ENCODE peak calls at places on chromosomes 5 and 9, in eight cellular contexts. One of them, this sample, is unnamed.

GRCh38 chr5:43203373-43203772 is 11.3 kb downstream of the NIM1K start:
- DNase-seq in amniotic stem cell: no peak
- DNase-seq in non-pigmented ciliary epithelial cell: no peak
- DNase-seq in RCC 7860: peak
- DNase-seq in tibial nerve: no peak
- DNase-seq in stimulated activated CD4-positive, alpha-beta T cell treated with anti-CD3 and anti-CD28 coated beads, Interleukin-15, amount 100 ng/mL, for 48 hours: no peak
- DNase-seq in HFFc6: peak
- DNase-seq in left colon: no peak
- DNase-seq in this sample: no peak

GRCh38 chr9:96376926-96377874 is 6.3 kb downstream of the SLC35D2 start:
- DNase-seq in amniotic stem cell: no peak
- DNase-seq in RCC 7860: peak
- DNase-seq in non-pigmented ciliary epithelial cell: no peak
- DNase-seq in tibial nerve: no peak
- DNase-seq in left colon: no peak
- DNase-seq in stimulated activated CD4-positive, alpha-beta T cell treated with anti-CD3 and anti-CD28 coated beads, Interleukin-15, amount 100 ng/mL, for 48 hours: no peak
- DNase-seq in HFFc6: peak
- DNase-seq in this sample: peak

GRCh38 chr5:138702166-138702826 is 50.9 kb upstream of the CTNNA1 start:
- DNase-seq in non-pigmented ciliary epithelial cell: no peak
- DNase-seq in tibial nerve: no peak
- DNase-seq in HFFc6: no peak
- DNase-seq in stimulated activated CD4-positive, alpha-beta T cell treated with anti-CD3 and anti-CD28 coated beads, Interleukin-15, amount 100 ng/mL, for 48 hours: no peak
- DNase-seq in RCC 7860: no peak
- DNase-seq in left colon: no peak
- DNase-seq in amniotic stem cell: no peak
- DNase-seq in this sample: no peak

GRCh38 chr9:76321185-76321828 is 72.9 kb downstream of the RFK start:
- DNase-seq in HFFc6: peak
- DNase-seq in stimulated activated CD4-positive, alpha-beta T cell treated with anti-CD3 and anti-CD28 coated beads, Interleukin-15, amount 100 ng/mL, for 48 hours: no peak
- DNase-seq in RCC 7860: peak
- DNase-seq in amniotic stem cell: peak
- DNase-seq in tibial nerve: no peak
- DNase-seq in left colon: no peak
- DNase-seq in non-pigmented ciliary epithelial cell: peak
- DNase-seq in this sample: peak

GRCh38 chr5:96687080-96687479 is 24.9 kb downstream of the CAST start:
- DNase-seq in non-pigmented ciliary epithelial cell: no peak
- DNase-seq in amniotic stem cell: no peak
- DNase-seq in RCC 7860: no peak
- DNase-seq in HFFc6: no peak
- DNase-seq in tibial nerve: no peak
- DNase-seq in left colon: no peak
- DNase-seq in stimulated activated CD4-positive, alpha-beta T cell treated with anti-CD3 and anti-CD28 coated beads, Interleukin-15, amount 100 ng/mL, for 48 hours: no peak
- DNase-seq in this sample: no peak

GRCh38 chr5:18764161-18764560 is 1129.9 kb downstream of the TAF11L14 start:
- DNase-seq in HFFc6: no peak
- DNase-seq in stimulated activated CD4-positive, alpha-beta T cell treated with anti-CD3 and anti-CD28 coated beads, Interleukin-15, amount 100 ng/mL, for 48 hours: no peak
- DNase-seq in left colon: no peak
- DNase-seq in amniotic stem cell: no peak
- DNase-seq in RCC 7860: no peak
- DNase-seq in non-pigmented ciliary epithelial cell: no peak
- DNase-seq in tibial nerve: no peak
- DNase-seq in this sample: no peak

GRCh38 chr5:141373673-141374317 is at the start of gene PCDHGA6:
- DNase-seq in HFFc6: no peak
- DNase-seq in amniotic stem cell: no peak
- DNase-seq in tibial nerve: no peak
- DNase-seq in stimulated activated CD4-positive, alpha-beta T cell treated with anti-CD3 and anti-CD28 coated beads, Interleukin-15, amount 100 ng/mL, for 48 hours: no peak
- DNase-seq in left colon: no peak
- DNase-seq in non-pigmented ciliary epithelial cell: no peak
- DNase-seq in RCC 7860: no peak
- DNase-seq in this sample: no peak

GRCh38 chr5:179612577-179613459 is 10.7 kb downstream of the HNRNPH1 start:
- DNase-seq in left colon: no peak
- DNase-seq in HFFc6: no peak
- DNase-seq in RCC 7860: no peak
- DNase-seq in non-pigmented ciliary epithelial cell: no peak
- DNase-seq in stimulated activated CD4-positive, alpha-beta T cell treated with anti-CD3 and anti-CD28 coated beads, Interleukin-15, amount 100 ng/mL, for 48 hours: no peak
- DNase-seq in tibial nerve: no peak
- DNase-seq in amniotic stem cell: no peak
- DNase-seq in this sample: no peak

GRCh38 chr5:168114444-168115017 is 176.9 kb upstream of the WWC1 start:
- DNase-seq in RCC 7860: peak
- DNase-seq in stimulated activated CD4-positive, alpha-beta T cell treated with anti-CD3 and anti-CD28 coated beads, Interleukin-15, amount 100 ng/mL, for 48 hours: peak
- DNase-seq in left colon: peak
- DNase-seq in non-pigmented ciliary epithelial cell: no peak
- DNase-seq in tibial nerve: no peak
- DNase-seq in amniotic stem cell: no peak
- DNase-seq in HFFc6: peak
- DNase-seq in this sample: peak

GRCh38 chr9:87834357-87834756 is 48.3 kb upstream of the SPATA31E1 start:
- DNase-seq in RCC 7860: no peak
- DNase-seq in amniotic stem cell: no peak
- DNase-seq in tibial nerve: no peak
- DNase-seq in stimulated activated CD4-positive, alpha-beta T cell treated with anti-CD3 and anti-CD28 coated beads, Interleukin-15, amount 100 ng/mL, for 48 hours: no peak
- DNase-seq in non-pigmented ciliary epithelial cell: no peak
- DNase-seq in left colon: no peak
- DNase-seq in HFFc6: no peak
- DNase-seq in this sample: no peak

GRCh38 chr5:55173696-55174101 is 722 bp upstream of the CDC20B start:
- DNase-seq in stimulated activated CD4-positive, alpha-beta T cell treated with anti-CD3 and anti-CD28 coated beads, Interleukin-15, amount 100 ng/mL, for 48 hours: no peak
- DNase-seq in non-pigmented ciliary epithelial cell: no peak
- DNase-seq in left colon: no peak
- DNase-seq in HFFc6: no peak
- DNase-seq in amniotic stem cell: no peak
- DNase-seq in tibial nerve: no peak
- DNase-seq in RCC 7860: no peak
- DNase-seq in this sample: no peak

GRCh38 chr5:1211701-1212100 is 10.3 kb downstream of the SLC6A19 start:
- DNase-seq in tibial nerve: no peak
- DNase-seq in left colon: no peak
- DNase-seq in stimulated activated CD4-positive, alpha-beta T cell treated with anti-CD3 and anti-CD28 coated beads, Interleukin-15, amount 100 ng/mL, for 48 hours: no peak
- DNase-seq in amniotic stem cell: no peak
- DNase-seq in non-pigmented ciliary epithelial cell: no peak
- DNase-seq in RCC 7860: no peak
- DNase-seq in HFFc6: no peak
- DNase-seq in this sample: no peak

GRCh38 chr5:565782-566445 is 41.7 kb upstream of the SLC9A3 start:
- DNase-seq in stimulated activated CD4-positive, alpha-beta T cell treated with anti-CD3 and anti-CD28 coated beads, Interleukin-15, amount 100 ng/mL, for 48 hours: no peak
- DNase-seq in left colon: no peak
- DNase-seq in RCC 7860: no peak
- DNase-seq in tibial nerve: no peak
- DNase-seq in non-pigmented ciliary epithelial cell: no peak
- DNase-seq in HFFc6: no peak
- DNase-seq in amniotic stem cell: peak
- DNase-seq in this sample: no peak

GRCh38 chr9:95307538-95307937 is 10.0 kb downstream of the FANCC start:
- DNase-seq in tibial nerve: no peak
- DNase-seq in left colon: no peak
- DNase-seq in stimulated activated CD4-positive, alpha-beta T cell treated with anti-CD3 and anti-CD28 coated beads, Interleukin-15, amount 100 ng/mL, for 48 hours: no peak
- DNase-seq in amniotic stem cell: no peak
- DNase-seq in RCC 7860: no peak
- DNase-seq in HFFc6: no peak
- DNase-seq in non-pigmented ciliary epithelial cell: no peak
- DNase-seq in this sample: no peak

GRCh38 chr9:107222020-107222522 is 61.0 kb upstream of the RAD23B start:
- DNase-seq in left colon: no peak
- DNase-seq in amniotic stem cell: no peak
- DNase-seq in HFFc6: peak
- DNase-seq in stimulated activated CD4-positive, alpha-beta T cell treated with anti-CD3 and anti-CD28 coated beads, Interleukin-15, amount 100 ng/mL, for 48 hours: no peak
- DNase-seq in RCC 7860: no peak
- DNase-seq in tibial nerve: no peak
- DNase-seq in non-pigmented ciliary epithelial cell: no peak
- DNase-seq in this sample: peak

GRCh38 chr9:123401879-123402513 is 46.0 kb downstream of the CRB2 start:
- DNase-seq in tibial nerve: no peak
- DNase-seq in stimulated activated CD4-positive, alpha-beta T cell treated with anti-CD3 and anti-CD28 coated beads, Interleukin-15, amount 100 ng/mL, for 48 hours: no peak
- DNase-seq in left colon: no peak
- DNase-seq in RCC 7860: peak
- DNase-seq in non-pigmented ciliary epithelial cell: peak
- DNase-seq in amniotic stem cell: no peak
- DNase-seq in HFFc6: peak
- DNase-seq in this sample: peak

GRCh38 chr5:160793500-160793899 is 58.5 kb downstream of the ATP10B start:
- DNase-seq in amniotic stem cell: no peak
- DNase-seq in HFFc6: no peak
- DNase-seq in stimulated activated CD4-positive, alpha-beta T cell treated with anti-CD3 and anti-CD28 coated beads, Interleukin-15, amount 100 ng/mL, for 48 hours: no peak
- DNase-seq in non-pigmented ciliary epithelial cell: no peak
- DNase-seq in RCC 7860: no peak
- DNase-seq in left colon: no peak
- DNase-seq in tibial nerve: no peak
- DNase-seq in this sample: no peak

GRCh38 chr9:31996331-31996730 is 388.1 kb upstream of the ACO1 start:
- DNase-seq in stimulated activated CD4-positive, alpha-beta T cell treated with anti-CD3 and anti-CD28 coated beads, Interleukin-15, amount 100 ng/mL, for 48 hours: no peak
- DNase-seq in non-pigmented ciliary epithelial cell: no peak
- DNase-seq in tibial nerve: no peak
- DNase-seq in left colon: no peak
- DNase-seq in HFFc6: no peak
- DNase-seq in RCC 7860: no peak
- DNase-seq in amniotic stem cell: no peak
- DNase-seq in this sample: no peak

GRCh38 chr9:89710689-89711088 is 105.9 kb downstream of the GADD45G start:
- DNase-seq in non-pigmented ciliary epithelial cell: no peak
- DNase-seq in HFFc6: no peak
- DNase-seq in amniotic stem cell: no peak
- DNase-seq in tibial nerve: no peak
- DNase-seq in left colon: no peak
- DNase-seq in RCC 7860: no peak
- DNase-seq in stimulated activated CD4-positive, alpha-beta T cell treated with anti-CD3 and anti-CD28 coated beads, Interleukin-15, amount 100 ng/mL, for 48 hours: no peak
- DNase-seq in this sample: no peak

GRCh38 chr9:93540305-93540704 is 36.1 kb upstream of the PHF2 start:
- DNase-seq in amniotic stem cell: no peak
- DNase-seq in HFFc6: no peak
- DNase-seq in tibial nerve: no peak
- DNase-seq in left colon: no peak
- DNase-seq in stimulated activated CD4-positive, alpha-beta T cell treated with anti-CD3 and anti-CD28 coated beads, Interleukin-15, amount 100 ng/mL, for 48 hours: no peak
- DNase-seq in non-pigmented ciliary epithelial cell: no peak
- DNase-seq in RCC 7860: no peak
- DNase-seq in this sample: no peak

GRCh38 chr5:56534102-56534501 is 281.2 kb upstream of the MAP3K1 start:
- DNase-seq in HFFc6: no peak
- DNase-seq in left colon: no peak
- DNase-seq in tibial nerve: no peak
- DNase-seq in amniotic stem cell: no peak
- DNase-seq in stimulated activated CD4-positive, alpha-beta T cell treated with anti-CD3 and anti-CD28 coated beads, Interleukin-15, amount 100 ng/mL, for 48 hours: no peak
- DNase-seq in RCC 7860: peak
- DNase-seq in non-pigmented ciliary epithelial cell: no peak
- DNase-seq in this sample: no peak

GRCh38 chr5:173498286-173498685 is 118.2 kb downstream of the BOD1 start:
- DNase-seq in amniotic stem cell: no peak
- DNase-seq in left colon: no peak
- DNase-seq in stimulated activated CD4-positive, alpha-beta T cell treated with anti-CD3 and anti-CD28 coated beads, Interleukin-15, amount 100 ng/mL, for 48 hours: no peak
- DNase-seq in RCC 7860: peak
- DNase-seq in tibial nerve: no peak
- DNase-seq in HFFc6: peak
- DNase-seq in non-pigmented ciliary epithelial cell: no peak
- DNase-seq in this sample: peak

GRCh38 chr9:135255843-135256567 is 168.5 kb downstream of the OLFM1 start:
- DNase-seq in tibial nerve: no peak
- DNase-seq in HFFc6: no peak
- DNase-seq in stimulated activated CD4-positive, alpha-beta T cell treated with anti-CD3 and anti-CD28 coated beads, Interleukin-15, amount 100 ng/mL, for 48 hours: no peak
- DNase-seq in non-pigmented ciliary epithelial cell: no peak
- DNase-seq in RCC 7860: no peak
- DNase-seq in left colon: no peak
- DNase-seq in amniotic stem cell: no peak
- DNase-seq in this sample: no peak

GRCh38 chr5:68290260-68290674 is 74.7 kb downstream of the PIK3R1 start:
- DNase-seq in amniotic stem cell: no peak
- DNase-seq in stimulated activated CD4-positive, alpha-beta T cell treated with anti-CD3 and anti-CD28 coated beads, Interleukin-15, amount 100 ng/mL, for 48 hours: no peak
- DNase-seq in left colon: peak
- DNase-seq in tibial nerve: no peak
- DNase-seq in non-pigmented ciliary epithelial cell: no peak
- DNase-seq in HFFc6: peak
- DNase-seq in RCC 7860: no peak
- DNase-seq in this sample: peak

GRCh38 chr9:31839273-31839672 is 545.2 kb upstream of the ACO1 start:
- DNase-seq in left colon: no peak
- DNase-seq in RCC 7860: no peak
- DNase-seq in tibial nerve: no peak
- DNase-seq in stimulated activated CD4-positive, alpha-beta T cell treated with anti-CD3 and anti-CD28 coated beads, Interleukin-15, amount 100 ng/mL, for 48 hours: no peak
- DNase-seq in amniotic stem cell: no peak
- DNase-seq in HFFc6: no peak
- DNase-seq in non-pigmented ciliary epithelial cell: no peak
- DNase-seq in this sample: no peak

GRCh38 chr5:3006526-3006925 is 255.0 kb upstream of the IRX2 start:
- DNase-seq in left colon: no peak
- DNase-seq in non-pigmented ciliary epithelial cell: no peak
- DNase-seq in stimulated activated CD4-positive, alpha-beta T cell treated with anti-CD3 and anti-CD28 coated beads, Interleukin-15, amount 100 ng/mL, for 48 hours: no peak
- DNase-seq in tibial nerve: no peak
- DNase-seq in HFFc6: no peak
- DNase-seq in RCC 7860: no peak
- DNase-seq in amniotic stem cell: no peak
- DNase-seq in this sample: no peak

GRCh38 chr9:129237195-129237611 is 59.1 kb upstream of the IER5L start:
- DNase-seq in RCC 7860: peak
- DNase-seq in amniotic stem cell: peak
- DNase-seq in non-pigmented ciliary epithelial cell: no peak
- DNase-seq in left colon: no peak
- DNase-seq in HFFc6: peak
- DNase-seq in stimulated activated CD4-positive, alpha-beta T cell treated with anti-CD3 and anti-CD28 coated beads, Interleukin-15, amount 100 ng/mL, for 48 hours: peak
- DNase-seq in tibial nerve: no peak
- DNase-seq in this sample: peak

GRCh38 chr5:149724884-149725283 is 5.2 kb upstream of the PPARGC1B start:
- DNase-seq in left colon: no peak
- DNase-seq in stimulated activated CD4-positive, alpha-beta T cell treated with anti-CD3 and anti-CD28 coated beads, Interleukin-15, amount 100 ng/mL, for 48 hours: no peak
- DNase-seq in RCC 7860: no peak
- DNase-seq in amniotic stem cell: no peak
- DNase-seq in tibial nerve: no peak
- DNase-seq in non-pigmented ciliary epithelial cell: no peak
- DNase-seq in HFFc6: no peak
- DNase-seq in this sample: no peak

GRCh38 chr9:71001780-71002386 is 119.5 kb downstream of the TRPM3 start:
- DNase-seq in left colon: no peak
- DNase-seq in non-pigmented ciliary epithelial cell: no peak
- DNase-seq in HFFc6: peak
- DNase-seq in stimulated activated CD4-positive, alpha-beta T cell treated with anti-CD3 and anti-CD28 coated beads, Interleukin-15, amount 100 ng/mL, for 48 hours: no peak
- DNase-seq in tibial nerve: no peak
- DNase-seq in amniotic stem cell: peak
- DNase-seq in RCC 7860: peak
- DNase-seq in this sample: no peak

GRCh38 chr5:56671571-56671970 is 143.8 kb upstream of the MAP3K1 start:
- DNase-seq in HFFc6: no peak
- DNase-seq in amniotic stem cell: no peak
- DNase-seq in tibial nerve: no peak
- DNase-seq in stimulated activated CD4-positive, alpha-beta T cell treated with anti-CD3 and anti-CD28 coated beads, Interleukin-15, amount 100 ng/mL, for 48 hours: no peak
- DNase-seq in non-pigmented ciliary epithelial cell: no peak
- DNase-seq in left colon: no peak
- DNase-seq in RCC 7860: no peak
- DNase-seq in this sample: no peak

GRCh38 chr5:53479656-53480473 is 564 bp upstream of the FST start:
- DNase-seq in HFFc6: peak
- DNase-seq in non-pigmented ciliary epithelial cell: no peak
- DNase-seq in amniotic stem cell: no peak
- DNase-seq in left colon: peak
- DNase-seq in RCC 7860: no peak
- DNase-seq in tibial nerve: peak
- DNase-seq in stimulated activated CD4-positive, alpha-beta T cell treated with anti-CD3 and anti-CD28 coated beads, Interleukin-15, amount 100 ng/mL, for 48 hours: no peak
- DNase-seq in this sample: peak

GRCh38 chr5:133222040-133222439 is 170.2 kb downstream of the HSPA4 start:
- DNase-seq in non-pigmented ciliary epithelial cell: no peak
- DNase-seq in amniotic stem cell: no peak
- DNase-seq in stimulated activated CD4-positive, alpha-beta T cell treated with anti-CD3 and anti-CD28 coated beads, Interleukin-15, amount 100 ng/mL, for 48 hours: no peak
- DNase-seq in HFFc6: no peak
- DNase-seq in tibial nerve: no peak
- DNase-seq in left colon: no peak
- DNase-seq in RCC 7860: no peak
- DNase-seq in this sample: no peak

GRCh38 chr5:15550502-15551115 is 50.6 kb downstream of the FBXL7 start:
- DNase-seq in HFFc6: no peak
- DNase-seq in amniotic stem cell: no peak
- DNase-seq in tibial nerve: no peak
- DNase-seq in non-pigmented ciliary epithelial cell: no peak
- DNase-seq in left colon: no peak
- DNase-seq in stimulated activated CD4-positive, alpha-beta T cell treated with anti-CD3 and anti-CD28 coated beads, Interleukin-15, amount 100 ng/mL, for 48 hours: no peak
- DNase-seq in RCC 7860: no peak
- DNase-seq in this sample: no peak

GRCh38 chr9:2655411-2655901 is 33.9 kb downstream of the VLDLR start:
- DNase-seq in RCC 7860: peak
- DNase-seq in HFFc6: peak
- DNase-seq in stimulated activated CD4-positive, alpha-beta T cell treated with anti-CD3 and anti-CD28 coated beads, Interleukin-15, amount 100 ng/mL, for 48 hours: peak
- DNase-seq in tibial nerve: no peak
- DNase-seq in left colon: no peak
- DNase-seq in non-pigmented ciliary epithelial cell: peak
- DNase-seq in amniotic stem cell: peak
- DNase-seq in this sample: peak